ENCODE peak calls at places on chromosomes 4 and X, in eight cellular contexts. P is right cardiac atrium; G is fibroblast of lung; J is CD4-positive, CD25-positive, alpha-beta regulatory T cell; D is small intestine; I is GM23338; F is adrenal gland; Y is neuronal stem cell. K is an unnamed sample.

GRCh38 chrX:74349387-74349786 is 45.4 kb downstream of the ZCCHC13 start:
- DNase-seq in P (no peak), G (peak; percentile 77), J (no peak), D (no peak), I (no peak), F (no peak), Y (no peak), K (no peak)

GRCh38 chrX:97027384-97027922 is 143.7 kb downstream of the RPA4 start:
- DNase-seq in P (no peak), G (no peak), J (no peak), D (no peak), I (peak; percentile 63), F (no peak), Y (peak; percentile 60), K (no peak)

GRCh38 chrX:102950908-102951866 is 14.1 kb downstream of the RAB40AL start:
- DNase-seq in P (peak; percentile 52), G (peak; percentile 51), J (peak; percentile 15), D (peak; percentile 41), I (peak; percentile 60), F (peak; percentile 72), Y (peak; percentile 64), K (no peak)

GRCh38 chr4:156677136-156677535 is 294.5 kb downstream of the PDGFC start:
- DNase-seq in P (no peak), G (peak; percentile 31), J (no peak), D (peak; percentile 17), I (peak; percentile 80), F (no peak), Y (peak; percentile 38), K (no peak)

GRCh38 chr4:48905363-48906015 is 1.1 kb downstream of the OCIAD2 start:
- DNase-seq in P (no peak), G (peak; percentile 43), J (no peak), D (peak; percentile 85), I (peak; percentile 22), F (no peak), Y (no peak), K (no peak)

GRCh38 chrX:129831486-129831885 is 12.2 kb downstream of the ZDHHC9 start:
- DNase-seq in P (no peak), G (no peak), J (no peak), D (no peak), I (no peak), F (no peak), Y (no peak), K (no peak)

GRCh38 chr4:161656525-161656924 is 507.3 kb downstream of the FSTL5 start:
- DNase-seq in P (no peak), G (no peak), J (no peak), D (no peak), I (no peak), F (no peak), Y (no peak), K (no peak)

GRCh38 chr4:124713213-124713592 is 671 bp upstream of the ANKRD50 start:
- DNase-seq in P (peak; percentile 90), G (peak; percentile 87), J (peak; percentile 2), D (peak; percentile 31), I (no peak), F (peak; percentile 86), Y (no peak), K (peak; percentile 88)

GRCh38 chr4:115090483-115091075 is 22.8 kb downstream of the NDST4 start:
- DNase-seq in P (no peak), G (peak; percentile 25), J (no peak), D (peak; percentile 42), I (peak; percentile 82), F (no peak), Y (peak; percentile 33), K (no peak)

GRCh38 chrX:98490670-98491069 is 1607.0 kb downstream of the RPA4 start:
- DNase-seq in P (no peak), G (no peak), J (no peak), D (no peak), I (no peak), F (no peak), Y (no peak), K (no peak)

GRCh38 chrX:20347486-20347885 is 80.8 kb upstream of the RPS6KA3 start:
- DNase-seq in P (no peak), G (peak; percentile 33), J (no peak), D (no peak), I (no peak), F (no peak), Y (no peak), K (no peak)

GRCh38 chr4:71167083-71167482 is 171.7 kb upstream of the SLC4A4 start:
- DNase-seq in P (no peak), G (no peak), J (no peak), D (no peak), I (no peak), F (no peak), Y (no peak), K (no peak)

GRCh38 chrX:42491145-42491907 is 286.6 kb downstream of the PPP1R2C start:
- DNase-seq in P (no peak), G (no peak), J (no peak), D (no peak), I (no peak), F (no peak), Y (no peak), K (no peak)

GRCh38 chrX:41051303-41051702 is 33.9 kb upstream of the USP9X start:
- DNase-seq in P (no peak), G (no peak), J (no peak), D (no peak), I (no peak), F (no peak), Y (no peak), K (no peak)

GRCh38 chr4:132866616-132867015 is 282.5 kb upstream of the PCDH10 start:
- DNase-seq in P (no peak), G (no peak), J (no peak), D (no peak), I (no peak), F (no peak), Y (no peak), K (no peak)

GRCh38 chr4:77699731-77700210 is 94.2 kb downstream of the CXCL13 start:
- DNase-seq in P (no peak), G (peak; percentile 96), J (no peak), D (peak; percentile 12), I (peak; percentile 72), F (no peak), Y (peak; percentile 55), K (no peak)

GRCh38 chr4:174746710-174747109 is 82.3 kb downstream of the GLRA3 start:
- DNase-seq in P (no peak), G (no peak), J (no peak), D (no peak), I (no peak), F (no peak), Y (no peak), K (no peak)

GRCh38 chr4:167956676-167957075 is 135.7 kb upstream of the ANXA10 start:
- DNase-seq in P (no peak), G (peak; percentile 59), J (no peak), D (no peak), I (no peak), F (no peak), Y (no peak), K (no peak)

GRCh38 chr4:175092114-175092513 is 174.0 kb downstream of the ADAM29 start:
- DNase-seq in P (peak; percentile 39), G (no peak), J (no peak), D (no peak), I (no peak), F (no peak), Y (no peak), K (peak; percentile 70)

GRCh38 chrX:10156199-10157031 is at the start of gene CLCN4:
- DNase-seq in P (peak; percentile 89), G (peak; percentile 25), J (no peak), D (peak; percentile 12), I (peak; percentile 67), F (peak; percentile 85), Y (peak; percentile 30), K (no peak)
- H3K4me3 ChIP-seq in P (peak within 1 kb of the TSS; percentile 67), G (peak within 1 kb of the TSS; percentile 55), J (no peak within 1 kb of the TSS), D (no peak within 1 kb of the TSS), I (peak within 1 kb of the TSS; percentile 53), F (peak within 1 kb of the TSS; percentile 49), Y (peak within 1 kb of the TSS; percentile 43), K (peak within 1 kb of the TSS; percentile 62)

GRCh38 chr4:38531126-38531737 is 132.8 kb upstream of the KLF3 start:
- DNase-seq in P (no peak), G (peak; percentile 24), J (no peak), D (no peak), I (peak; percentile 30), F (no peak), Y (no peak), K (no peak)

GRCh38 chr4:38534344-38534743 is 129.7 kb upstream of the KLF3 start:
- DNase-seq in P (no peak), G (no peak), J (no peak), D (peak; percentile 49), I (no peak), F (no peak), Y (no peak), K (no peak)

GRCh38 chr4:38529189-38530115 is 134.5 kb upstream of the KLF3 start:
- DNase-seq in P (no peak), G (no peak), J (no peak), D (peak; percentile 72), I (peak; percentile 8), F (peak; percentile 76), Y (no peak), K (no peak)

GRCh38 chr4:38530486-38530885 is 133.5 kb upstream of the KLF3 start:
- DNase-seq in P (no peak), G (no peak), J (no peak), D (no peak), I (no peak), F (no peak), Y (no peak), K (no peak)

GRCh38 chr4:38533024-38533556 is 130.9 kb upstream of the KLF3 start:
- DNase-seq in P (no peak), G (no peak), J (no peak), D (no peak), I (no peak), F (no peak), Y (no peak), K (no peak)
- H3K27ac ChIP-seq in P (no peak overlapping the region), G (no peak overlapping the region), J (no peak overlapping the region), D (no peak overlapping the region), I (no peak overlapping the region), F (no peak overlapping the region), Y (no peak overlapping the region), K (no peak overlapping the region)

GRCh38 chr4:184803884-184804283 is 21.9 kb downstream of the ACSL1 start:
- DNase-seq in P (no peak), G (no peak), J (no peak), D (no peak), I (no peak), F (no peak), Y (no peak), K (no peak)
- H3K4me3 ChIP-seq in P (no peak overlapping the region), G (no peak overlapping the region), J (no peak overlapping the region), D (no peak overlapping the region), I (no peak overlapping the region), F (no peak overlapping the region), Y (no peak overlapping the region), K (no peak overlapping the region)

DNA sequence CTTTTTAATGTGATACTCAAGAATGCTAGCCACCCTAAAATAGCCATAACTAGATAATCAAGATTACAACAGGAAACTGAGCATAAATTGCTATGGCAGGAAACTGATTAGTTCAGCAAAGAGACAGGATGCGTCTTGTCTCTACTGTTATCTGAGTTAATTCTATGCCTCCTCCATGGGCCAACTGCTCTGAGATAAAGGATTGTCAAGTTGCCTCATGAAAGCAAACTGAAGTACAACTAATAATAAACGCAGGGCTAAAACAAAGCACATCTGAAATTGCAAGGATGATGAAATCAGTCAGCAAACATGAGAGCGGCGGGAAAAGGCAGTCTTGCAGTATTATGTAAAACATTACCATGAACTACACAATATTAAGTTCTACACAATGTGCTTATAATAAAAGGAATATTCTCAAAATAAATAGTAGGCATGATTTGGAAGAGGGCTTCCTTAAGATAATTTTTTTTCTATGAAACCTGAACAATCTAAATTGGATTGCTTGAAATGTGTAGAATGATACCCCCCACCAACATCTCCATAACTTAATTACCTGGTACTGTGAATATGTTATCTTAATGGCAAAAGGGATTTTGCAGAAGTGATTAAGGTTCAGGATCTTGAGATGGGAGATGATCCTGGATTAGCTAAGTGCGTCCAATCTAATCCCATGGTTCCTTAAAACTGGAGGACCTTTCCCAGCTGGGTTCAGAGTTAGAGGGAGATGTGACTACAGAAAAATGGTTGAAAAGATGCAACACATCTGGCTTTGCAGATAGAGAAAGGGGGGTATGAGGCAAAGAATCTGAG is 65.9 kb downstream of the ANTXR2 start:
- DNase-seq in P (no peak), G (peak; percentile 89), J (no peak), D (peak; percentile 12), I (no peak), F (peak; percentile 62), Y (no peak), K (no peak)
- H3K27ac ChIP-seq in P (no peak overlapping the region), G (no peak overlapping the region), J (peak overlapping the region; percentile 72), D (no peak overlapping the region), I (no peak overlapping the region), F (peak overlapping the region; percentile 24), Y (no peak overlapping the region), K (no peak overlapping the region)